ENCODE peak calls at places on chromosomes 4 and X, in seven cellular contexts. One of them, this sample, is unnamed. For H3K4me1 and H3K9me2, the result is how much of the 10 kb centered on the place peaks cover.

GRCh38 chr4:110630621-110631402 is 7.9 kb upstream of the PITX2 start:
- DNase-seq in hepatocyte: no peak
- DNase-seq in PC-3: no peak
- DNase-seq in GM23248: no peak
- DNase-seq in Karpas-422: no peak
- DNase-seq in MM.1S: no peak
- DNase-seq in OCI-LY7: no peak
- DNase-seq in this sample: peak

GRCh38 chrX:66672106-66672505 is 33.2 kb upstream of the EDA2R start:
- DNase-seq in hepatocyte: no peak
- DNase-seq in PC-3: no peak
- DNase-seq in Karpas-422: no peak
- DNase-seq in GM23248: peak
- DNase-seq in OCI-LY7: no peak
- DNase-seq in MM.1S: no peak
- DNase-seq in this sample: no peak

GRCh38 chr4:165208741-165209388 is 1.5 kb downstream of the KLHL2 start:
- DNase-seq in OCI-LY7: peak
- DNase-seq in hepatocyte: no peak
- DNase-seq in GM23248: no peak
- DNase-seq in MM.1S: no peak
- DNase-seq in Karpas-422: peak
- DNase-seq in PC-3: peak
- DNase-seq in this sample: no peak

GRCh38 chr4:155442267-155443105 is 65.7 kb upstream of the MAP9 start:
- DNase-seq in hepatocyte: peak
- DNase-seq in PC-3: peak
- DNase-seq in GM23248: peak
- DNase-seq in Karpas-422: peak
- DNase-seq in MM.1S: peak
- DNase-seq in OCI-LY7: peak
- DNase-seq in this sample: peak

GRCh38 chr4:181503800-181504364 is 739.3 kb upstream of the TENM3 start:
- DNase-seq in OCI-LY7: no peak
- DNase-seq in Karpas-422: no peak
- DNase-seq in PC-3: no peak
- DNase-seq in GM23248: no peak
- DNase-seq in hepatocyte: no peak
- DNase-seq in MM.1S: no peak
- DNase-seq in this sample: peak

GRCh38 chr4:152032722-152033131 is 271.9 kb upstream of the GATB start:
- DNase-seq in hepatocyte: peak
- DNase-seq in Karpas-422: no peak
- DNase-seq in PC-3: peak
- DNase-seq in MM.1S: no peak
- DNase-seq in OCI-LY7: no peak
- DNase-seq in GM23248: peak
- DNase-seq in this sample: no peak

GRCh38 chrX:141278306-141278705 is 36.0 kb upstream of the SPANXC start:
- DNase-seq in GM23248: peak
- DNase-seq in hepatocyte: peak
- DNase-seq in PC-3: peak
- DNase-seq in Karpas-422: peak
- DNase-seq in OCI-LY7: peak
- DNase-seq in MM.1S: peak
- DNase-seq in this sample: peak

GRCh38 chrX:71533850-71534515 is 1.1 kb downstream of the OGT start:
- DNase-seq in MM.1S: peak
- DNase-seq in GM23248: peak
- DNase-seq in OCI-LY7: peak
- DNase-seq in Karpas-422: peak
- DNase-seq in hepatocyte: peak
- DNase-seq in PC-3: peak
- DNase-seq in this sample: peak

GRCh38 chr4:109406337-109406931 is 27.2 kb upstream of the SEC24B start:
- DNase-seq in OCI-LY7: peak
- DNase-seq in MM.1S: peak
- DNase-seq in hepatocyte: peak
- DNase-seq in PC-3: peak
- DNase-seq in GM23248: peak
- DNase-seq in Karpas-422: peak
- DNase-seq in this sample: peak

GRCh38 chr4:147201016-147201415 is 255.4 kb upstream of the TTC29 start:
- DNase-seq in OCI-LY7: no peak
- DNase-seq in hepatocyte: no peak
- DNase-seq in GM23248: no peak
- DNase-seq in PC-3: no peak
- DNase-seq in MM.1S: no peak
- DNase-seq in Karpas-422: no peak
- DNase-seq in this sample: no peak

GRCh38 chrX:154599531-154599930 is 14.6 kb downstream of the CTAG1A start:
- DNase-seq in hepatocyte: no peak
- DNase-seq in MM.1S: no peak
- DNase-seq in Karpas-422: peak
- DNase-seq in PC-3: no peak
- DNase-seq in OCI-LY7: no peak
- DNase-seq in GM23248: no peak
- DNase-seq in this sample: no peak

GRCh38 chrX:17634542-17635207 is 102.6 kb upstream of the SCML1 start:
- DNase-seq in PC-3: no peak
- DNase-seq in Karpas-422: no peak
- DNase-seq in MM.1S: no peak
- DNase-seq in hepatocyte: no peak
- DNase-seq in GM23248: no peak
- DNase-seq in OCI-LY7: no peak
- DNase-seq in this sample: no peak

GRCh38 chrX:18390941-18391538 is 34.4 kb upstream of the CDKL5 start:
- DNase-seq in Karpas-422: peak
- DNase-seq in OCI-LY7: peak
- DNase-seq in hepatocyte: peak
- DNase-seq in MM.1S: peak
- DNase-seq in GM23248: peak
- DNase-seq in PC-3: peak
- DNase-seq in this sample: peak

GRCh38 chrX:107204063-107204605 is 2.1 kb downstream of the NUP62CL start:
- DNase-seq in MM.1S: no peak
- DNase-seq in PC-3: no peak
- DNase-seq in OCI-LY7: no peak
- DNase-seq in Karpas-422: no peak
- DNase-seq in hepatocyte: peak
- DNase-seq in GM23248: no peak
- DNase-seq in this sample: peak

GRCh38 chr4:113472864-113473263 is 288.7 kb downstream of the CAMK2D start:
- DNase-seq in hepatocyte: no peak
- DNase-seq in PC-3: no peak
- DNase-seq in GM23248: peak
- DNase-seq in Karpas-422: no peak
- DNase-seq in OCI-LY7: no peak
- DNase-seq in MM.1S: no peak
- DNase-seq in this sample: no peak

GRCh38 chr4:51930557-51930956 is 87.6 kb downstream of the DCUN1D4 start:
- DNase-seq in hepatocyte: no peak
- DNase-seq in OCI-LY7: no peak
- DNase-seq in GM23248: peak
- DNase-seq in PC-3: no peak
- DNase-seq in MM.1S: no peak
- DNase-seq in Karpas-422: no peak
- DNase-seq in this sample: no peak

GRCh38 chrX:15129412-15129811 is 140.5 kb downstream of the ASB9 start:
- DNase-seq in MM.1S: no peak
- DNase-seq in Karpas-422: no peak
- DNase-seq in GM23248: no peak
- DNase-seq in OCI-LY7: no peak
- DNase-seq in PC-3: no peak
- DNase-seq in hepatocyte: no peak
- DNase-seq in this sample: no peak

GRCh38 chrX:15128838-15129237 is 141.0 kb downstream of the ASB9 start:
- DNase-seq in GM23248: no peak
- DNase-seq in hepatocyte: peak
- DNase-seq in MM.1S: no peak
- DNase-seq in OCI-LY7: no peak
- DNase-seq in PC-3: no peak
- DNase-seq in Karpas-422: no peak
- DNase-seq in this sample: no peak

DNA sequence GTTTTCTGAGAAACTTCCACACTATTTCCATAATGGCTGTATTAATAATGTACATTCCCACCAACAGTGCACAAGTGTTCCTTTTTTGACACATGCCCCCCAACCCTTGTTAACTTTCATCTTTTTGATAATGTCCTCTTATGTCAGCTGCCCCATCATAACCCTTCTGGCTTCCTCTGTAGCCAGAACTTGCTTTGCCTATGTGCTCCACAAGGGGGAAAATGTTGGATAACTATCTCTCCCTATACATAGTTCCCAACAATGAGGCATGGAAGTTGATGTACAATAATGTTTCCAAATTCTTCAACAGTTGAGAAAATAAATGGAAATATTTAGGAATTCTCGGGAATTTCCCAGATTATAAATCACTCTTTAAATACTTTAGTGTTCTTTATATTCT is 142.9 kb downstream of the ASB9 start:
- DNase-seq in GM23248: no peak
- DNase-seq in hepatocyte: no peak
- DNase-seq in Karpas-422: no peak
- DNase-seq in PC-3: peak
- DNase-seq in MM.1S: no peak
- DNase-seq in OCI-LY7: no peak
- DNase-seq in this sample: no peak
- H3K4me1 ChIP-seq in GM23248: under half
- H3K4me1 ChIP-seq in hepatocyte: under half
- H3K4me1 ChIP-seq in Karpas-422: under half
- H3K4me1 ChIP-seq in PC-3: under half
- H3K4me1 ChIP-seq in MM.1S: under half
- H3K4me1 ChIP-seq in OCI-LY7: under half
- H3K4me1 ChIP-seq in this sample: under half

DNA sequence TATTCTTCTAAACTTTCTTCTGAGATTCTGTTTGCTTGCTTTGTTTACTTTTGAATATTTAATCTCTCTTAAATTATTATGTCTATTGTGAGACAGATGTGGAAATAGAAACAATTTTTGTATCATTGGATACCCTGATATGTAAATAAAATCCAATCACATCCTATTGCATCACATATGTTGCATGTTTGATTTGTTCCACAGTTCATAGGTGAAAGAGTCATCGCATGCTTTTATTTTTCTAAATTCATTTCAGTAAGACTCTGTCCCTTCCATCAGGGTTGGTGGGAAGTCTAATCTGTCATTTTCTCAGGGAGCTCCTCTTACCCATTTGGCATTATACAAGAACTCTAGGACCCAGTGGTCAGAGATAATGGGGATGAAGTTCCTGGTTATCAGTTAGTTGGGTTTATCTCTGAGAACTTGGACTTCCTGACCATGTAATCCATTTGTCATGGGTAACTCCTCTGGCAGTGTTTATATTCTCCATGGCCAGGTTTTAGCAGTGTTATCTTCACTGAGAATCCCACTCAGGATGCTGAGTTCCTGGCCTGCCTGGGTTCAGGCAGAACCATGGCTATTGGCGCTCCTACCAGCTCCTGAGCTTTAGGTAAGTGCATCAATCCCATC is 227.1 kb upstream of the JADE1 start:
- DNase-seq in MM.1S: no peak
- DNase-seq in OCI-LY7: no peak
- DNase-seq in PC-3: no peak
- DNase-seq in hepatocyte: no peak
- DNase-seq in GM23248: no peak
- DNase-seq in Karpas-422: no peak
- DNase-seq in this sample: no peak
- H3K9me2 ChIP-seq in MM.1S: under half
- H3K9me2 ChIP-seq in OCI-LY7: under half
- H3K9me2 ChIP-seq in PC-3: under half
- H3K9me2 ChIP-seq in hepatocyte: under half
- H3K9me2 ChIP-seq in GM23248: under half
- H3K9me2 ChIP-seq in Karpas-422: under half
- H3K9me2 ChIP-seq in this sample: under half

GRCh38 chr4:168562021-168562691 is 65.3 kb downstream of the PALLD start:
- DNase-seq in OCI-LY7: no peak
- DNase-seq in PC-3: peak
- DNase-seq in Karpas-422: no peak
- DNase-seq in hepatocyte: no peak
- DNase-seq in GM23248: peak
- DNase-seq in MM.1S: no peak
- DNase-seq in this sample: no peak

GRCh38 chr4:168558587-168558986 is 61.7 kb downstream of the PALLD start:
- DNase-seq in hepatocyte: no peak
- DNase-seq in Karpas-422: no peak
- DNase-seq in MM.1S: no peak
- DNase-seq in GM23248: peak
- DNase-seq in OCI-LY7: no peak
- DNase-seq in PC-3: peak
- DNase-seq in this sample: peak

GRCh38 chr4:168557658-168558057 is 60.8 kb downstream of the PALLD start:
- DNase-seq in MM.1S: no peak
- DNase-seq in GM23248: no peak
- DNase-seq in hepatocyte: no peak
- DNase-seq in PC-3: no peak
- DNase-seq in Karpas-422: no peak
- DNase-seq in OCI-LY7: no peak
- DNase-seq in this sample: no peak

GRCh38 chr4:168560184-168560834 is 63.5 kb downstream of the PALLD start:
- DNase-seq in GM23248: peak
- DNase-seq in MM.1S: peak
- DNase-seq in OCI-LY7: no peak
- DNase-seq in hepatocyte: peak
- DNase-seq in PC-3: peak
- DNase-seq in Karpas-422: no peak
- DNase-seq in this sample: no peak

DNA sequence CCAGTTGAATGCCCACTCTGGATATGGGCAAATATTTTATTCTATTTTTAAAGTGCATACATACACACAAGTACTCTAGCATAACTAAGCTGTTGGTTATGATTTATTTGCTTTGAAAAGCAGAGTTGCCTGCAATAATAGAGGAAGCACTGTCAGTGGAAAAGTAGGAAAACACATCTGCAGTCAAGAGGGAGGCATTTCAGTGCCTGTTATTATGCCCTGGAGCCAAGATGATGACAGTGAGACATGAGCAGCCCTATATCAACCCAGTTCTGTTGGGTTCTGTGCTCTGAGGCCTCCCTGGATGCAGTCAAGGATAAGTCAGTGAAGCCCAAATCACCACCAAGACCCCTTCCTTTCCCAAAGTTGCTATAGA is 64.0 kb downstream of the PALLD start:
- DNase-seq in PC-3: peak
- DNase-seq in MM.1S: no peak
- DNase-seq in hepatocyte: no peak
- DNase-seq in OCI-LY7: no peak
- DNase-seq in GM23248: no peak
- DNase-seq in Karpas-422: no peak
- DNase-seq in this sample: no peak
- H3K4me1 ChIP-seq in PC-3: half or more
- H3K4me1 ChIP-seq in MM.1S: under half
- H3K4me1 ChIP-seq in hepatocyte: under half
- H3K4me1 ChIP-seq in OCI-LY7: under half
- H3K4me1 ChIP-seq in GM23248: under half
- H3K4me1 ChIP-seq in Karpas-422: under half
- H3K4me1 ChIP-seq in this sample: under half

DNA sequence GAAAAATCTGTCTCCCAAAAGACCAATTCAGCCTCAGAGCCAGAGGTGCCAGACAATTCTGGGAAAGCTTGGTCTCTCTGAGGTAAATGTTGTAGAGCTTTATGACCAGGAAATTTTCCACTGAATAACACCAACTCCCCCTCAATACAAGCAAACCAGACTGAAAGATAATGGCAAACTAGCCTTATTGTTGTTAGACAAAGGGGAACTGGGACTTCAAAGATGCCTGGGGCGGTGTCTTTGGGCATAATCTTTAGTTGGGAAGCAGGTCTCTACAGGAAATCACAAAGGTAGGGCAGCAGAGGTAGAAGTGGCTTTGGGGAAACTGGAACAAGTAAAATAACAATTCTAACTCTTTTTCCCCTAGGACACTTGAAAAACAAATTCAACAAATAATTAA is 12.0 kb downstream of the COL4A6 start:
- DNase-seq in MM.1S: no peak
- DNase-seq in GM23248: no peak
- DNase-seq in hepatocyte: no peak
- DNase-seq in Karpas-422: no peak
- DNase-seq in PC-3: no peak
- DNase-seq in OCI-LY7: no peak
- DNase-seq in this sample: peak
- H3K9me2 ChIP-seq in MM.1S: under half
- H3K9me2 ChIP-seq in GM23248: under half
- H3K9me2 ChIP-seq in hepatocyte: under half
- H3K9me2 ChIP-seq in Karpas-422: under half
- H3K9me2 ChIP-seq in PC-3: under half
- H3K9me2 ChIP-seq in OCI-LY7: under half
- H3K9me2 ChIP-seq in this sample: under half

This sample was measured in GM23338.